ENCODE peak calls at places on chromosomes 6 and 20, in seven cellular contexts. H, Q, M, V, O, L and W are unnamed samples. For H3K4me1 and H3K9me3, the result is how much of the 10 kb centered on the place peaks cover.

GRCh38 chr20:45229264-45230056 is 8.3 kb downstream of the SEMG2 start:
- DNase-seq in H (no peak), Q (no peak), M (peak), V (no peak), O (peak), L (peak), W (peak)

GRCh38 chr6:100342830-100343229 is 121.9 kb downstream of the SIM1 start:
- DNase-seq in H (no peak), Q (no peak), M (no peak), V (no peak), O (no peak), L (no peak), W (no peak)

GRCh38 chr20:59669451-59669850 is 65.1 kb downstream of the PHACTR3 start:
- DNase-seq in H (no peak), Q (no peak), M (no peak), V (no peak), O (no peak), L (no peak), W (no peak)

GRCh38 chr6:3428700-3429099 is 28.1 kb downstream of the SLC22A23 start:
- DNase-seq in H (no peak), Q (no peak), M (no peak), V (no peak), O (no peak), L (no peak), W (peak)

GRCh38 chr6:17867880-17868279 is 119.6 kb downstream of the KIF13A start:
- DNase-seq in H (no peak), Q (no peak), M (no peak), V (no peak), O (no peak), L (no peak), W (no peak)

GRCh38 chr6:29626948-29627761 is 5.8 kb downstream of the GABBR1 start:
- DNase-seq in H (no peak), Q (peak), M (no peak), V (peak), O (no peak), L (no peak), W (no peak)

GRCh38 chr20:17538517-17539170 is 7.5 kb upstream of the BFSP1 start:
- DNase-seq in H (no peak), Q (no peak), M (no peak), V (no peak), O (no peak), L (no peak), W (no peak)

GRCh38 chr20:51331466-51331865 is 211.1 kb downstream of the NFATC2 start:
- DNase-seq in H (no peak), Q (no peak), M (no peak), V (no peak), O (no peak), L (no peak), W (no peak)

GRCh38 chr6:159376443-159377182 is 207.4 kb downstream of the FNDC1 start:
- DNase-seq in H (no peak), Q (no peak), M (no peak), V (no peak), O (no peak), L (no peak), W (no peak)

GRCh38 chr6:143333749-143334520 is 116.6 kb downstream of the ADAT2 start:
- DNase-seq in H (no peak), Q (no peak), M (no peak), V (no peak), O (no peak), L (no peak), W (no peak)

GRCh38 chr6:25166955-25167753 is 112.0 kb upstream of the CARMIL1 start:
- DNase-seq in H (no peak), Q (no peak), M (no peak), V (no peak), O (no peak), L (no peak), W (no peak)

GRCh38 chr6:37777272-37777736 is 42.2 kb upstream of the ZFAND3 start:
- DNase-seq in H (no peak), Q (no peak), M (no peak), V (no peak), O (no peak), L (no peak), W (no peak)

GRCh38 chr6:56490994-56491393 is 151.7 kb downstream of the DST start:
- DNase-seq in H (no peak), Q (no peak), M (no peak), V (no peak), O (no peak), L (no peak), W (no peak)

GRCh38 chr20:40016359-40016758 is 672.7 kb downstream of the MAFB start:
- DNase-seq in H (no peak), Q (no peak), M (no peak), V (no peak), O (no peak), L (no peak), W (no peak)

GRCh38 chr6:37104935-37105781 is 64.8 kb upstream of the PIM1 start:
- DNase-seq in H (no peak), Q (no peak), M (no peak), V (no peak), O (no peak), L (no peak), W (peak)

GRCh38 chr20:50675671-50676376 is 15.5 kb downstream of the RIPOR3 start:
- DNase-seq in H (no peak), Q (no peak), M (no peak), V (no peak), O (peak), L (no peak), W (no peak)

GRCh38 chr20:44576297-44576696 is 6.1 kb upstream of the PKIG start:
- DNase-seq in H (no peak), Q (no peak), M (no peak), V (no peak), O (no peak), L (peak), W (no peak)

GRCh38 chr20:2771631-2772080 is 28.8 kb downstream of the CPXM1 start:
- DNase-seq in H (no peak), Q (no peak), M (no peak), V (no peak), O (no peak), L (peak), W (no peak)

GRCh38 chr6:90993771-90994170 is 406.9 kb upstream of the MAP3K7 start:
- DNase-seq in H (no peak), Q (no peak), M (no peak), V (no peak), O (no peak), L (no peak), W (no peak)

GRCh38 chr6:147201885-147202515 is 2.2 kb upstream of the STXBP5 start:
- DNase-seq in H (no peak), Q (peak), M (peak), V (peak), O (no peak), L (no peak), W (no peak)

GRCh38 chr20:46946181-46946624 is 51.6 kb downstream of the EYA2 start:
- DNase-seq in H (no peak), Q (no peak), M (no peak), V (no peak), O (no peak), L (no peak), W (no peak)

GRCh38 chr20:37389844-37390275 is 43.9 kb downstream of the SRC start:
- DNase-seq in H (peak), Q (no peak), M (no peak), V (no peak), O (no peak), L (no peak), W (no peak)
- H3K27ac ChIP-seq in H (no peak), Q (no peak), M (no peak), V (no peak), O (no peak), L (no peak), W (no peak)

GRCh38 chr20:4898845-4899244 is 102.5 kb downstream of the SLC23A2 start:
- DNase-seq in H (no peak), Q (no peak), M (no peak), V (no peak), O (no peak), L (no peak), W (no peak)
- H3K4me1 ChIP-seq in H (under half), Q (under half), M (under half), V (under half), O (under half), L (under half), W (under half)

DNA sequence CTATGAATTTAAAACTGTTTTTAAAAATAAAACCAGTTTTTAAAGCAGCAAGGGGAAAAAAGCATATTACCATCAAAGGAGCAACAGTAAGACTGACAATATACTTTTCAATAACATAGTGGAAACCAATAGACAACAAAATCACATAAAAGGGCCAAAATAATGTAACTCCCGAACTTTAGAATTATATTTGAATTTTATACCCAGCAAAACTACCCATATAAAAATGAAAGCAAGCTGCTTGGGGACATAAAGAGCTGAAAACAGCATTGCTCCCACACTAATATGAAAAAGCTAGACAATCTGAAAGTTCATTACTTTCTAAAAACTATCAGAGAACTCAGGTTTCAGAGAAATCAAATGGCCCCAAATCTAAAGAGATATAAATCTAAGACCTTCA is 199.4 kb upstream of the ARID1B start:
- DNase-seq in H (no peak), Q (no peak), M (no peak), V (no peak), O (no peak), L (no peak), W (no peak)
- H3K9me3 ChIP-seq in H (under half), Q (under half), M (under half), V (under half), O (under half), L (under half), W (under half)

GRCh38 chr6:170438402-170438753 is 114.7 kb downstream of the PSMB1 start:
- DNase-seq in H (peak), Q (no peak), M (peak), V (peak), O (peak), L (no peak), W (peak)
- H3K27ac ChIP-seq in H (peak), Q (no peak), M (no peak), V (no peak), O (no peak), L (no peak), W (peak)

GRCh38 chr6:136786708-136787107 is 5.6 kb downstream of the MAP3K5 start:
- DNase-seq in H (no peak), Q (no peak), M (no peak), V (no peak), O (no peak), L (no peak), W (no peak)

GRCh38 chr6:136790411-136791295 is 1.6 kb downstream of the MAP3K5 start:
- DNase-seq in H (no peak), Q (no peak), M (no peak), V (no peak), O (no peak), L (no peak), W (no peak)

GRCh38 chr6:136784910-136785746 is 7.1 kb downstream of the MAP3K5 start:
- DNase-seq in H (peak), Q (no peak), M (peak), V (no peak), O (peak), L (no peak), W (peak)

GRCh38 chr6:136788069-136788902 is 4.0 kb downstream of the MAP3K5 start:
- DNase-seq in H (no peak), Q (no peak), M (no peak), V (no peak), O (no peak), L (peak), W (peak)

DNA sequence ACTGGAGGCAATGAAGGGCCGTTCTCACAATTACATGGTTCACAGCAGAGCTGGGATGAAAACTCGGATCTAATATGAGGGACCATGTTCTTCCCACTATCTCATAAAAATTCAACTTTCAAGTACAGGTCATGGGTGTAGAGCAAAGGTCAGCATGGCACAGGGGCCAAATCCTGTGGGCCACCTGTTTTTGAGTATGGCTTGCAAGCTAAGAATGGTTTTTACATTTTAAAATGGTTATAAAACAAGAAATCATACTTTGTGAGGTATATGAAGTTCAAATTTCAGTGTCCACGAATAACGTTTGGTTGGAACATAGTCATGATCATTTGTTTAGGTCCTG is 4.6 kb downstream of the MAP3K5 start:
- DNase-seq in H (no peak), Q (no peak), M (no peak), V (no peak), O (no peak), L (no peak), W (no peak)
- H3K4me1 ChIP-seq in H (under half), Q (half or more), M (under half), V (under half), O (half or more), L (half or more), W (under half)

GRCh38 chr6:103011605-103012004 is 1618.1 kb downstream of the GRIK2 start:
- DNase-seq in H (no peak), Q (no peak), M (no peak), V (no peak), O (no peak), L (no peak), W (no peak)
- H3K9me3 ChIP-seq in H (under half), Q (under half), M (under half), V (under half), O (under half), L (under half), W (under half)